ENCODE peak calls at places on chromosomes 3 and 15, in five cellular contexts. J is vagina; T is upper lobe of right lung; X is CD8-positive, alpha-beta T cell; S is AG09309. L is an unnamed sample.

GRCh38 chr3:188915137-188915536 is 256.6 kb upstream of the TPRG1 start:
- DNase-seq in T (no peak), S (no peak), X (no peak), J (no peak), L (no peak)

GRCh38 chr15:67433495-67434099 is 87.3 kb upstream of the C15orf61 start:
- DNase-seq in S (peak; percentile 13), T (no peak), J (no peak), X (no peak), L (no peak)

GRCh38 chr3:98761656-98762229 is 1.4 kb upstream of the ST3GAL6 start:
- DNase-seq in S (no peak), X (no peak), T (no peak), J (no peak), L (no peak)

GRCh38 chr15:86139828-86140227 is 60.2 kb downstream of the AGBL1 start:
- DNase-seq in X (no peak), S (no peak), T (no peak), J (no peak), L (no peak)

GRCh38 chr15:62624541-62625399 is 417.8 kb upstream of the TPM1 start:
- DNase-seq in T (no peak), S (peak; percentile 72), X (no peak), J (no peak), L (peak; percentile 41)

GRCh38 chr3:130565224-130565623 is 48.2 kb downstream of the COL6A6 start:
- DNase-seq in J (no peak), S (no peak), T (no peak), X (no peak), L (no peak)

GRCh38 chr15:36186376-36186775 is 393.1 kb upstream of the CDIN1 start:
- DNase-seq in X (no peak), T (no peak), S (no peak), J (no peak), L (no peak)

GRCh38 chr3:177977381-177978158 is 558.7 kb upstream of the KCNMB2 start:
- DNase-seq in T (no peak), X (no peak), J (no peak), S (peak; percentile 33), L (peak; percentile 92)

GRCh38 chr3:10875914-10876313 is 59.9 kb downstream of the SLC6A11 start:
- DNase-seq in X (no peak), J (no peak), T (no peak), S (no peak), L (no peak)

GRCh38 chr15:35657679-35658201 is 111.8 kb upstream of the DPH6 start:
- DNase-seq in J (no peak), S (peak; percentile 45), T (no peak), X (no peak), L (peak; percentile 32)

GRCh38 chr15:68830141-68830540 is 9.4 kb upstream of the ANP32A start:
- DNase-seq in T (no peak), S (no peak), J (no peak), X (no peak), L (no peak)

GRCh38 chr3:4670352-4670751 is 177.2 kb downstream of the ITPR1 start:
- DNase-seq in T (no peak), X (no peak), S (no peak), J (no peak), L (no peak)

GRCh38 chr3:64220161-64220560 is 5.1 kb downstream of the PRICKLE2 start:
- DNase-seq in S (no peak), J (no peak), T (no peak), X (no peak), L (no peak)

GRCh38 chr3:49804141-49805041 is 1.3 kb downstream of the INKA1 start:
- DNase-seq in T (no peak), J (no peak), X (no peak), S (no peak), L (no peak)
- H3K4me3 ChIP-seq in T (peak overlapping the region; percentile 91), J (peak overlapping the region; percentile 90), X (peak overlapping the region; percentile 98), S (peak overlapping the region; percentile 96), L (peak overlapping the region; percentile 88)

GRCh38 chr3:128488636-128488994 is 4.4 kb downstream of the GATA2 start:
- DNase-seq in J (no peak), X (no peak), T (no peak), S (no peak), L (no peak)
- H3K4me3 ChIP-seq in J (peak overlapping the region; percentile 83), X (peak overlapping the region; percentile 50), T (peak overlapping the region; percentile 60), S (peak overlapping the region; percentile 52), L (peak overlapping the region; percentile 64)

GRCh38 chr3:71450162-71450561 is 133.4 kb downstream of the FOXP1 start:
- DNase-seq in S (no peak), X (no peak), T (no peak), J (no peak), L (no peak)
- H3K4me3 ChIP-seq in S (no peak overlapping the region), X (no peak overlapping the region), T (no peak overlapping the region), J (no peak overlapping the region), L (no peak overlapping the region)

DNA sequence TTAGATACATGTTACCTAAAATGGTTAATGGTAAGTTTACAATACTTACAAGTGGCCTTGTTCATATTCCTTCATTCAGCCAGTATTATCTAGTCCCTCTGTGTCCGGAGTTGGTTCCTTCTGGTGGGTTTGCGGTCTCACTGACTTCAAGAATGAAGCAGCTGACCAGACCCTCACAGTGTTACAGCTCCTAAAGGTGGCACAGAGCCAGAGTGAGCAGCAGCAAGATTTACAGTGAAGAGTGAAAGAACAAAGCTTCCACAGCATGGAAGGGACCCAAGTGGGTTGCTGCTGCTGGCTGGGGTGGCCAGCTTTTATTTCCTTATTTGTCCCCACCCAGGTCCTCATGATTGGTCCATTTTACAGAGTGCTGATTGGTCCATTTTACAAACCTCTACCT is 916.8 kb downstream of the MCTP2 start:
- DNase-seq in J (no peak), S (no peak), X (no peak), T (no peak), L (no peak)
- H3K4me3 ChIP-seq in J (no peak overlapping the region), S (no peak overlapping the region), X (no peak overlapping the region), T (no peak overlapping the region), L (no peak overlapping the region)

DNA sequence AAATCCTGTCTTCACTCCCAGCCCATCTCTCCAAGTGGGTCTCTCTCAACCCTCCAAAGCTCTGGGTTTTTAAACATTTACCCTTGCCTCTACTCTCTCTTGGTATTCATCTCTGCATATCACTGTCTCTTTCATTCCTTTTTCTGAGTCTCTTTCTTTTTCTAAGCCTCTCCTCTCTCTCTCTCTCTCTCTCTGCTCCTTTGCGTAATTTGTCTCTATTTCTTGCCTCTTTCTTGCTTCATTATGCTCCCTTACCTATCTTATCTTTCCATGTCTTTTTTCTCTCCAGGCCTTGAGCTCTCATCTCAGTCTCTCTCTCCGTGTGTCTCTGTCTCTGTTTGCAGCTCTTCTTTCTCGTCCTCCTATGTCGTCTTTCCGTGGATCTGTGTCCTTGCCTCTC is 678 bp upstream of the SCAMP5 start:
- DNase-seq in T (no peak), J (no peak), X (no peak), S (no peak), L (no peak)
- H3K4me3 ChIP-seq in T (no peak overlapping the region), J (no peak overlapping the region), X (peak overlapping the region; percentile 31), S (no peak overlapping the region), L (no peak overlapping the region)

GRCh38 chr15:51266548-51266947 is 71.8 kb downstream of the CYP19A1 start:
- DNase-seq in J (no peak), X (no peak), S (no peak), T (no peak), L (no peak)

GRCh38 chr15:51265037-51265555 is 73.3 kb downstream of the CYP19A1 start:
- DNase-seq in S (no peak), X (no peak), T (no peak), J (no peak), L (no peak)

GRCh38 chr15:51269496-51269895 is 68.9 kb downstream of the CYP19A1 start:
- DNase-seq in S (no peak), X (no peak), T (no peak), J (no peak), L (no peak)

GRCh38 chr15:51267047-51267713 is 71.2 kb downstream of the CYP19A1 start:
- DNase-seq in J (no peak), T (no peak), S (no peak), X (no peak), L (no peak)

DNA sequence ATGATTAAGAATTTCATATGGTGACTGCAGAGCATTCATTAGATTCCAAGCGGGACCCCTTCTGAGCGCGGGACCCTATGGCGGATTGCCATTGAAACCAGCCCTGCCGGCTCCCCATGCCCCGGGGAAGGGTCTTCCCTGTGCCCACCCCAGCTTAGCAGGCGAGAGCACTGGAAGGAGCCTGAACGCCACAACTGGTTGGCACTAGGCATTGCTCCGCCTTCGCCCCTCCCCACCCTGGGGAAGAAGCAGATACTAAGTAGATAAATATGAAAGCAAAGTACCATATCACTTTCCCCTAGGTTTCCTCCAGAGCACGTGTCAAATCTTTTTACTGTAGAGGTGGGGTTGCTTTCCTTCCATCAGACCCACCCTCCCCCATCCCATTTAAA is 70.7 kb downstream of the CYP19A1 start:
- DNase-seq in J (no peak), X (no peak), T (no peak), S (no peak), L (no peak)
- H3K4me3 ChIP-seq in J (peak overlapping the region; percentile 52), X (no peak overlapping the region), T (peak overlapping the region; percentile 54), S (peak overlapping the region; percentile 43), L (peak overlapping the region; percentile 48)

GRCh38 chr15:72237286-72238224 is 6.6 kb upstream of the PKM start:
- DNase-seq in J (no peak), T (no peak), X (no peak), S (peak; percentile 93), L (peak; percentile 95)

GRCh38 chr15:72248514-72248913 is 17.5 kb upstream of the PKM start:
- DNase-seq in S (no peak), X (no peak), T (no peak), J (no peak), L (no peak)

GRCh38 chr15:72238586-72238985 is 7.6 kb upstream of the PKM start:
- DNase-seq in T (no peak), X (no peak), S (no peak), J (no peak), L (no peak)

GRCh38 chr15:72239652-72240051 is 8.7 kb upstream of the PKM start:
- DNase-seq in S (no peak), J (no peak), X (no peak), T (no peak), L (no peak)

GRCh38 chr15:72242775-72243370 is 11.9 kb upstream of the PKM start:
- DNase-seq in X (no peak), T (no peak), J (no peak), S (no peak), L (no peak)
- H3K4me3 ChIP-seq in X (no peak overlapping the region), T (no peak overlapping the region), J (no peak overlapping the region), S (no peak overlapping the region), L (no peak overlapping the region)

GRCh38 chr3:42589382-42590109 is 1.1 kb upstream of the SS18L2 start:
- DNase-seq in S (no peak), T (no peak), X (no peak), J (no peak), L (no peak)
- H3K4me3 ChIP-seq in S (no peak overlapping the region), T (no peak overlapping the region), X (peak overlapping the region; percentile 68), J (peak overlapping the region; percentile 66), L (peak overlapping the region; percentile 69)